ENCODE peak calls at places on chromosomes 11 and 22, in nine cellular contexts. R, Q, C, O, M, F, S, L and A are unnamed samples.

GRCh38 chr11:86176165-86176884 is 68.2 kb upstream of the EED start:
- DNase-seq in Q (no peak), M (peak), R (peak), F (no peak), C (no peak), O (no peak), S (no peak), L (no peak), A (peak)

GRCh38 chr22:39253427-39254070 is 8.8 kb upstream of the PDGFB start:
- DNase-seq in O (no peak), M (peak), L (peak), R (no peak), Q (peak), S (no peak), F (peak), C (no peak), A (peak)

GRCh38 chr11:27557223-27557622 is 50.7 kb upstream of the LIN7C start:
- DNase-seq in R (no peak), S (no peak), L (no peak), C (no peak), O (no peak), M (peak), F (no peak), Q (no peak), A (no peak)

GRCh38 chr11:62439785-62440602 is 21.2 kb downstream of the SCGB1A1 start:
- DNase-seq in Q (no peak), M (no peak), L (no peak), S (no peak), C (no peak), O (no peak), F (no peak), R (no peak), A (no peak)

GRCh38 chr11:15361316-15361715 is 246.6 kb downstream of the INSC start:
- DNase-seq in O (no peak), R (no peak), C (no peak), L (no peak), M (no peak), F (no peak), Q (no peak), S (no peak), A (no peak)

GRCh38 chr11:72084960-72085359 is 4.3 kb downstream of the LRRC51 start:
- DNase-seq in F (no peak), S (no peak), C (no peak), L (no peak), M (no peak), Q (no peak), R (no peak), O (no peak), A (no peak)

GRCh38 chr11:46675288-46675851 is 25.0 kb downstream of the ARHGAP1 start:
- DNase-seq in S (no peak), F (peak), O (no peak), M (peak), R (peak), Q (no peak), C (peak), L (peak), A (no peak)

GRCh38 chr22:24146190-24146616 is 35.1 kb upstream of the SUSD2 start:
- DNase-seq in C (no peak), R (no peak), M (peak), O (peak), L (peak), F (peak), Q (no peak), S (no peak), A (peak)

GRCh38 chr11:2578006-2578933 is 121.5 kb downstream of the KCNQ1OT1 start:
- DNase-seq in Q (peak), L (no peak), S (no peak), C (no peak), M (no peak), F (peak), R (peak), O (no peak), A (no peak)

GRCh38 chr11:62266558-62266957 is 3.4 kb upstream of the SCGB2A2 start:
- DNase-seq in O (no peak), S (no peak), L (no peak), Q (no peak), C (no peak), F (no peak), R (no peak), M (no peak), A (no peak)

GRCh38 chr11:75563978-75564552 is 2.0 kb downstream of the SERPINH1 start:
- DNase-seq in M (peak), Q (no peak), C (no peak), F (peak), O (no peak), R (no peak), S (no peak), L (no peak), A (no peak)

GRCh38 chr11:96314326-96315050 is 28.5 kb downstream of the MAML2 start:
- DNase-seq in S (no peak), L (peak), M (peak), Q (no peak), R (no peak), F (no peak), C (no peak), O (no peak), A (peak)

GRCh38 chr22:41286639-41287091 is 678 bp upstream of the RANGAP1 start:
- DNase-seq in O (peak), F (no peak), M (no peak), L (no peak), R (peak), C (no peak), S (no peak), Q (no peak), A (peak)

GRCh38 chr11:26188559-26188958 is 143.4 kb upstream of the ANO3 start:
- DNase-seq in M (no peak), Q (no peak), R (no peak), L (no peak), F (no peak), O (no peak), C (no peak), S (no peak), A (no peak)

GRCh38 chr22:45240137-45240809 is 421 bp downstream of the KIAA0930 start:
- DNase-seq in R (no peak), M (no peak), C (no peak), F (no peak), L (peak), Q (no peak), S (no peak), O (peak), A (no peak)

GRCh38 chr22:25067851-25068421 is 115.4 kb downstream of the KIAA1671 start:
- DNase-seq in S (peak), F (no peak), M (no peak), Q (peak), C (no peak), L (no peak), R (no peak), O (no peak), A (no peak)

GRCh38 chr11:10664005-10664404 is 29.6 kb downstream of the IRAG1 start:
- DNase-seq in M (peak), R (no peak), F (no peak), O (no peak), C (no peak), S (no peak), L (no peak), Q (no peak), A (no peak)

GRCh38 chr22:29270475-29271271 is 2.6 kb downstream of the EWSR1 start:
- DNase-seq in L (no peak), M (peak), C (no peak), R (no peak), S (no peak), O (peak), Q (no peak), F (no peak), A (no peak)

GRCh38 chr11:44357734-44358133 is 47.8 kb upstream of the ALX4 start:
- DNase-seq in Q (no peak), F (no peak), R (no peak), O (no peak), C (no peak), S (no peak), L (no peak), M (no peak), A (no peak)

GRCh38 chr11:14320020-14320419 is 39.0 kb downstream of the RRAS2 start:
- DNase-seq in L (no peak), S (peak), M (peak), O (no peak), C (no peak), R (no peak), F (no peak), Q (no peak), A (no peak)

GRCh38 chr22:24685804-24686203 is 82.8 kb downstream of the GGT1 start:
- DNase-seq in Q (no peak), M (no peak), S (no peak), F (no peak), R (no peak), C (no peak), O (no peak), L (no peak), A (no peak)

GRCh38 chr22:39214383-39215069 is 30.3 kb downstream of the PDGFB start:
- DNase-seq in R (no peak), O (no peak), Q (peak), M (peak), L (no peak), F (peak), C (no peak), S (no peak), A (peak)

GRCh38 chr11:92317222-92317621 is 92.6 kb downstream of the FAT3 start:
- DNase-seq in C (no peak), O (no peak), F (no peak), M (no peak), S (no peak), Q (no peak), L (no peak), R (no peak), A (no peak)

GRCh38 chr22:19709063-19709769 is 5.1 kb upstream of the SEPTIN5 start:
- DNase-seq in Q (no peak), S (no peak), M (no peak), L (no peak), F (no peak), O (no peak), C (no peak), R (peak), A (no peak)

GRCh38 chr11:118046964-118047700 is 29.7 kb upstream of the TMPRSS4 start:
- DNase-seq in O (no peak), C (no peak), M (no peak), Q (no peak), R (no peak), F (no peak), S (no peak), L (no peak), A (no peak)

GRCh38 chr22:30027791-30028190 is 52.5 kb upstream of the HORMAD2 start:
- DNase-seq in Q (no peak), R (no peak), M (no peak), S (no peak), O (no peak), L (no peak), C (no peak), F (no peak), A (no peak)

GRCh38 chr11:2830886-2831285 is 54.7 kb downstream of the CDKN1C start:
- DNase-seq in Q (no peak), S (no peak), M (no peak), C (no peak), L (no peak), F (no peak), R (no peak), O (no peak), A (no peak)

GRCh38 chr11:2573240-2574042 is 126.4 kb downstream of the KCNQ1OT1 start:
- DNase-seq in M (no peak), C (no peak), O (no peak), Q (no peak), R (peak), F (peak), S (no peak), L (no peak), A (no peak)

GRCh38 chr11:9982127-9982795 is 311.8 kb downstream of the SBF2 start:
- DNase-seq in F (no peak), L (no peak), C (no peak), O (no peak), M (peak), R (no peak), Q (no peak), S (no peak), A (no peak)

GRCh38 chr11:65504671-65505433 is 6.0 kb downstream of the MALAT1 start:
- DNase-seq in F (no peak), M (peak), Q (no peak), S (no peak), C (peak), R (no peak), L (no peak), O (no peak), A (no peak)

GRCh38 chr11:130637566-130637965 is 189.1 kb downstream of the ADAMTS15 start:
- DNase-seq in Q (no peak), M (no peak), S (no peak), C (no peak), F (no peak), O (no peak), R (no peak), L (no peak), A (no peak)

GRCh38 chr11:29093416-29093815 is 923.4 kb downstream of the KCNA4 start:
- DNase-seq in S (no peak), R (no peak), Q (no peak), O (no peak), L (no peak), M (peak), F (no peak), C (no peak), A (no peak)

GRCh38 chr22:20021196-20022181 is 579 bp downstream of the TANGO2 start:
- DNase-seq in Q (peak), S (no peak), F (peak), L (peak), M (peak), C (no peak), R (no peak), O (peak), A (peak)

GRCh38 chr11:132312161-132312560 is 941.7 kb downstream of the NTM start:
- DNase-seq in C (no peak), O (no peak), L (no peak), M (peak), Q (no peak), S (no peak), R (no peak), F (no peak), A (no peak)

GRCh38 chr11:95229199-95230053 is 1.6 kb downstream of the SESN3 start:
- DNase-seq in F (no peak), Q (no peak), C (no peak), S (no peak), O (no peak), R (no peak), L (peak), M (peak), A (no peak)

GRCh38 chr11:69121021-69121420 is 34.7 kb upstream of the SMIM38 start:
- DNase-seq in F (peak), S (no peak), R (no peak), L (no peak), Q (no peak), M (no peak), O (no peak), C (no peak), A (no peak)

GRCh38 chr11:30774451-30774850 is 188.3 kb upstream of the MPPED2 start:
- DNase-seq in F (no peak), Q (no peak), M (no peak), O (no peak), R (no peak), C (no peak), S (no peak), L (no peak), A (no peak)

GRCh38 chr11:107999759-108000455 is 8.8 kb upstream of the CUL5 start:
- DNase-seq in O (peak), C (no peak), S (no peak), R (no peak), M (peak), Q (no peak), F (no peak), L (no peak), A (peak)

GRCh38 chr11:125433454-125434121 is 62.5 kb downstream of the FEZ1 start:
- DNase-seq in F (peak), L (no peak), C (no peak), M (peak), S (no peak), O (peak), Q (peak), R (no peak), A (peak)
- TF ChIP-seq CTCF in F (no peak), L (no peak), C (no peak), M (peak), S (no peak), O (peak), Q (peak), R (peak), A (no peak)

DNA sequence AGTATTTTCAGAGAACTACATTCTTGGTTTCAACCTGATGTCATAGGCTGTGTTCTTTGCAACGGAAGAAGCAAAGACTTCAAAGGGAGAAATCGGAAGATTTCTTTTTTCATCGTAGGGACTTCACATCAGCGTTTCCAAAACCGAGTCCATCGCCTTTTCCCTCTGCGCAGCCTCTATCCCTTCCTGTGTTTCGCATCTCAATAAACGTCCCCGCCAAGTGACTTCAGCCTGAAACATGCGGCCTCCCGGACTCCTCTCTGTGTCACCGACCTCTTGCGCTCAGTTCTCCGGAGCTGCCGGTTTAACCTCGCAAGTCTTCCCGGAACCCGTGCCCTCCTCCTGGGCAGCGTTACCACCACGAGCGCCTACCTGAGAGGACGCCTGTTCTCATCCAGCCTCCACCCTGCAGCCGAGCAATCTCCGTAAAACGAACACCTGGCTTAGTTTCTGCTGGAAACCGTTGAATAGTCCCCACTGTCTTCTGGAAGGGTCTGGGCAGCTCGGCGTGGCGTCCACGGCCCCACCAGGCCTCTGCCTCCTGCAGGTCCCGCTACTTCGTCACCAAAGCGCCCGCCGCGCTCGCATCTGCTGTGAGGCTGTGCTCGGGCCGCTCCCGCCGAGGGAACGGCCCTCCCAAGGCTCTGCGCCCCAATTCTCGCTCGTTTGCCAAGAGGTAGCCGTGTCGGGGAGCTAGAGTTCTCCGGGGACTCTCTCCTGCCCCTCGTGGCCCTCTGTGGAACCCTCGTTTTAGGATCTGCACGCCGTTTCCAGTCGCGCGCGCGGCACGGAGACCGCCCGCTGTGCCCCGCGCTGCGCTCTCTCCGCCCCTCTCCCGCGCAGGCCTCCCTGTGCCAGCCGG is at the start of gene GLB1L3:
- DNase-seq in S (peak), O (no peak), Q (peak), R (no peak), F (peak), C (no peak), L (no peak), M (no peak), A (no peak)
- TF ChIP-seq CTCF in S (peak), O (no peak), Q (peak), R (peak), F (no peak), C (no peak), L (no peak), M (peak), A (peak)

DNA sequence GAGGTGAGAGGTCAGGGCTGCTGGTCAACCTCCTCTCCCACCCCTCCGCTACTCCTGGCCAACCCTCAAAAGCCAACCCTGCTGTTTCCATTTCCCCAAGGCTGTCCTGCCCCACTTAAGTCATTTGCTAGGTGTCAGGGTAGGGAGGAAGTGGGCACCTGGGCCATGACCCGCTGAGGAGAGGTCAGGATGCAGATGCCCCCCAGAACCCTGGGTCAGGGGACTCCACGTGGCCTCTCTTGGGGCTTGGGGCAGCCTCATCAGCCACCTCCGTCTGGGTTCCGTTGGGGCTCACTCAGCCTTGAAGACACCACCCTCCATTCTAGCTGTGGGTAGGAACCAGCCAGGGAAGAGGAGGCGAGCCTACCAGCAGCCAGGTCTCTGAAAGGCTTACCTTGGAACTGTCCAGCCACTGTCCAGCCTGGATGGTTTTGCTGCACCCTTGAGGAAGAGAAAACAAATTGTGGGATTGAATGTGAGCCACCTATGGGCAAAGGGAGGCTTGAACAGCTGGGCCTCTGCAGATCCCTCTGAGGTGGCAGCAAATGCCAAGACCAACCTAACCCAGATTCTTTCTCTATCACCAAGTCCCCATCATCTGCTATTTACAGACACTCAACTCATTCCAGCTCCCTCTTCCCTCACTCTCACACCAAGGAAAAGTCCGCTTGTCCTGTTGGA is 2.5 kb downstream of the APOL4 start:
- DNase-seq in S (no peak), Q (no peak), F (no peak), C (no peak), L (no peak), M (no peak), O (no peak), R (no peak), A (no peak)
- TF ChIP-seq CTCF in S (no peak), Q (no peak), F (no peak), C (no peak), L (no peak), M (no peak), O (no peak), R (no peak), A (no peak)

GRCh38 chr11:119479685-119480275 is 56.8 kb upstream of the THY1 start:
- DNase-seq in L (no peak), C (peak), R (no peak), S (no peak), O (peak), Q (peak), F (no peak), M (peak), A (no peak)
- TF ChIP-seq CTCF in L (no peak), C (no peak), R (peak), S (no peak), O (peak), Q (no peak), F (no peak), M (peak), A (no peak)

GRCh38 chr11:61173456-61173855 is 12.2 kb upstream of the VPS37C start:
- DNase-seq in R (no peak), O (peak), S (no peak), L (no peak), C (no peak), Q (no peak), M (no peak), F (peak), A (peak)
- TF ChIP-seq CTCF in R (no peak), O (peak), S (no peak), L (no peak), C (no peak), Q (no peak), M (no peak), F (no peak), A (no peak)

DNA sequence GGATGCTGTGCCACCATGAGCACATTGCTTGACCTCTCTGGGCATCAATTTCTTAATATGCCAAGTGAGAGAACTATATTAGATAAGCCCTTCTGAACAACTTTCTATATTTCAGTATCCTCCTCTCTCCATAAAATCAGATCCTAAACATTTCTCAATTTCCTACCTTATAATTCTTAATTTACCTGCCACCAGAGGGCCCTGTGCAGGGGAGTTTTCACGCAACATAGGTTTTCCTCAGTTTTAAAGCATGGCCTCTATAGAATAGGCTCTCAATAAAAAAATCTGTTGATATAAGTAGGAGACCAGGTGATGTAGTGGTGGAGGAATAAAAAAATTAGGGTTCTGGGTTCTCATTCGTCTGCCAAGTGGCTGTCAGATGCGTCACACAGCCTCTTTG is 83.7 kb upstream of the DBX1 start:
- DNase-seq in C (no peak), O (no peak), Q (no peak), M (no peak), S (no peak), R (no peak), F (no peak), L (no peak), A (no peak)
- TF ChIP-seq CTCF in C (no peak), O (peak), Q (no peak), M (peak), S (no peak), R (no peak), F (no peak), L (no peak), A (peak)

GRCh38 chr11:56841210-56841810 is 92.8 kb upstream of the OR9G4 start:
- DNase-seq in F (peak), O (peak), R (no peak), M (peak), Q (peak), S (no peak), C (no peak), L (peak), A (peak)
- TF ChIP-seq CTCF in F (peak), O (peak), R (peak), M (peak), Q (peak), S (peak), C (no peak), L (peak), A (peak)

GRCh38 chr11:109697140-109697843 is 275.3 kb downstream of the C11orf87 start:
- DNase-seq in O (peak), M (peak), R (no peak), S (no peak), Q (no peak), C (no peak), F (no peak), L (no peak), A (no peak)
- TF ChIP-seq CTCF in O (peak), M (peak), R (peak), S (peak), Q (no peak), C (no peak), F (peak), L (peak), A (peak)

GRCh38 chr11:101974255-101974654 is 57.9 kb upstream of the ANGPTL5 start:
- DNase-seq in S (no peak), M (no peak), R (no peak), L (no peak), F (no peak), C (no peak), Q (no peak), O (no peak), A (no peak)
- TF ChIP-seq CTCF in S (no peak), M (peak), R (no peak), L (no peak), F (no peak), C (no peak), Q (no peak), O (peak), A (no peak)